ENCODE peak calls at places on chromosomes 3 and 15, in eight cellular contexts. F, L, E, C, Q, P, W and K are unnamed samples.
A peak's percentile ranks its signal among the peaks of the same experiment; 100 is the strongest.

GRCh38 chr3:60182697-60183096 is 1068.6 kb downstream of the FHIT start:
- DNase-seq in W (no peak), P (no peak), Q (no peak), E (no peak), F (no peak), C (no peak), L (no peak), K (no peak)

GRCh38 chr3:9347086-9347485 is 15.8 kb upstream of the THUMPD3 start:
- DNase-seq in P (peak; percentile 44), C (no peak), W (no peak), Q (no peak), L (no peak), F (no peak), E (no peak), K (no peak)

GRCh38 chr3:100288288-100288894 is 27.6 kb downstream of the TBC1D23 start:
- DNase-seq in P (no peak), E (no peak), W (no peak), L (no peak), C (no peak), F (no peak), Q (no peak), K (no peak)

GRCh38 chr15:68829068-68829467 is 8.4 kb upstream of the ANP32A start:
- DNase-seq in F (no peak), W (no peak), L (peak; percentile 36), E (no peak), C (peak; percentile 33), P (peak; percentile 30), Q (peak; percentile 47), K (no peak)

GRCh38 chr3:112514527-112515128 is 15.4 kb upstream of the BTLA start:
- DNase-seq in Q (peak; percentile 92), C (peak; percentile 28), E (no peak), F (no peak), P (no peak), L (no peak), W (no peak), K (no peak)

GRCh38 chr3:14640157-14640562 is 11.4 kb upstream of the CCDC174 start:
- DNase-seq in Q (no peak), E (no peak), W (no peak), L (no peak), C (no peak), P (peak; percentile 44), F (no peak), K (no peak)

GRCh38 chr3:133663569-133664313 is 2.0 kb upstream of the TOPBP1 start:
- DNase-seq in Q (peak; percentile 75), W (peak; percentile 80), E (peak; percentile 15), F (no peak), L (peak; percentile 58), C (peak; percentile 59), P (peak; percentile 81), K (peak; percentile 27)

GRCh38 chr3:138941259-138941885 is 5.6 kb downstream of the FOXL2 start:
- DNase-seq in L (no peak), Q (peak; percentile 36), E (no peak), P (peak; percentile 72), F (no peak), C (peak; percentile 24), W (no peak), K (no peak)

GRCh38 chr3:172622156-172622555 is 88.7 kb downstream of the NCEH1 start:
- DNase-seq in F (no peak), E (no peak), L (no peak), C (no peak), W (no peak), P (no peak), Q (no peak), K (no peak)

GRCh38 chr3:191412764-191413163 is 48.2 kb upstream of the PYDC2 start:
- DNase-seq in Q (no peak), L (no peak), C (no peak), F (no peak), P (peak; percentile 96), W (no peak), E (no peak), K (no peak)

GRCh38 chr15:69686626-69687025 is 234.0 kb downstream of the RPLP1 start:
- DNase-seq in F (no peak), W (no peak), P (no peak), Q (no peak), L (no peak), E (no peak), C (no peak), K (no peak)